ENCODE peak calls at places on chromosomes 6 and 20, in six cellular contexts. C is tibial artery, O is upper lobe of right lung, T is mesendoderm, W is A549, H is right cardiac atrium. S is an unnamed sample.

GRCh38 chr20:1327827-1328679 is 886 bp downstream of the SDCBP2 start:
- DNase-seq in T (no peak), W (no peak), C (peak; percentile 39), H (peak; percentile 35), O (no peak), S (no peak)

GRCh38 chr6:42777126-42777822 is 4.6 kb upstream of the BICRAL start:
- DNase-seq in H (no peak), W (no peak), C (no peak), T (no peak), O (no peak), S (no peak)

GRCh38 chr6:161128680-161129196 is 137.2 kb downstream of the MAP3K4 start:
- DNase-seq in W (peak; percentile 45), H (no peak), T (no peak), O (no peak), C (no peak), S (no peak)

GRCh38 chr6:119129148-119129967 is 50.9 kb upstream of the FAM184A start:
- DNase-seq in C (no peak), H (no peak), T (peak; percentile 84), O (no peak), W (peak; percentile 60), S (no peak)

GRCh38 chr20:29689411-29690225 is 1567.8 kb upstream of the DEFB115 start:
- DNase-seq in O (no peak), T (no peak), W (no peak), H (peak; percentile 71), C (no peak), S (no peak)

GRCh38 chr6:163922562-163922961 is 508.0 kb downstream of the QKI start:
- DNase-seq in C (no peak), T (no peak), W (no peak), H (no peak), O (no peak), S (no peak)

GRCh38 chr6:136403166-136403980 is 113.7 kb upstream of the BCLAF1 start:
- DNase-seq in W (peak; percentile 99), C (no peak), O (no peak), T (no peak), H (no peak), S (no peak)

GRCh38 chr6:158910484-158911075 is 89.4 kb downstream of the RSPH3 start:
- DNase-seq in O (no peak), H (no peak), C (no peak), T (peak; percentile 85), W (no peak), S (no peak)

GRCh38 chr6:3058957-3059356 is 9.3 kb upstream of the RIPK1 start:
- DNase-seq in H (no peak), O (no peak), W (no peak), C (no peak), T (no peak), S (no peak)

GRCh38 chr6:73451166-73452106 is 661 bp downstream of the CGAS start:
- DNase-seq in W (peak; percentile 58), T (peak; percentile 48), C (peak; percentile 69), O (peak; percentile 75), H (peak; percentile 81), S (peak; percentile 55)

GRCh38 chr20:61169870-61170269 is 82.2 kb upstream of the CDH4 start:
- DNase-seq in T (no peak), W (no peak), H (no peak), O (no peak), C (no peak), S (no peak)

GRCh38 chr20:45343867-45344721 is 4.1 kb downstream of the SDC4 start:
- DNase-seq in T (peak; percentile 87), C (peak; percentile 91), O (no peak), H (peak; percentile 70), W (peak; percentile 69), S (no peak)

GRCh38 chr6:7042654-7043545 is 64.9 kb upstream of the RREB1 start:
- DNase-seq in O (no peak), W (no peak), C (no peak), H (no peak), T (peak; percentile 65), S (no peak)

GRCh38 chr6:23091795-23092194 is 522.4 kb downstream of the HDGFL1 start:
- DNase-seq in O (no peak), W (no peak), T (no peak), C (no peak), H (no peak), S (no peak)

GRCh38 chr6:110415297-110415916 is at the start of gene DDO:
- DNase-seq in T (no peak), W (no peak), C (peak; percentile 93), O (peak; percentile 75), H (peak; percentile 89), S (peak; percentile 43)

GRCh38 chr20:35006531-35006971 is 50.9 kb downstream of the MYH7B start:
- DNase-seq in T (no peak), W (no peak), C (peak; percentile 34), H (no peak), O (no peak), S (peak; percentile 5)

GRCh38 chr20:5835234-5835845 is 85.1 kb downstream of the SHLD1 start:
- DNase-seq in C (no peak), H (peak; percentile 51), O (no peak), W (peak; percentile 54), T (no peak), S (peak; percentile 35)

DNA sequence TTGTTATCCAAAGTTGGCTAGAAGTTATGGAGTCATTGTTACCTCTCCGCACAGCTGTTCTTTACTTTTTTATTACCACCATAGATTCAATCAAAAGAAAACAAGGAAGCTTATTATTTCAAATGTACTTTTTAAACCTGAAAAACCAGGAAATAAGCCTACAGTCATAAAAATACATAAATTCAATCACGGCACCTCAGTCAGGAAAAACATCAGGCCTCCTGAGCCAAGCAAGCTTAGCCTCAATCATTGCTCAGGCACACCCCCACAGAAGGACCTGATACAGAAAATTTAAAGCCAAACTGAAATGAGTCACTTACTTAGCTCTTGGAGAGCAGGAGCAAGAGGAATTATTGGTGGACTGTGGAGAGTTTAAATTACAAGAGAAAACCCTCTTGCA is 44.3 kb downstream of the MARCKS start:
- DNase-seq in W (no peak), H (no peak), C (no peak), O (no peak), T (no peak), S (no peak)
- H3K4me3 ChIP-seq in W (no peak overlapping the region), H (no peak overlapping the region), C (no peak overlapping the region), O (no peak overlapping the region), T (no peak overlapping the region), S (no peak overlapping the region)

DNA sequence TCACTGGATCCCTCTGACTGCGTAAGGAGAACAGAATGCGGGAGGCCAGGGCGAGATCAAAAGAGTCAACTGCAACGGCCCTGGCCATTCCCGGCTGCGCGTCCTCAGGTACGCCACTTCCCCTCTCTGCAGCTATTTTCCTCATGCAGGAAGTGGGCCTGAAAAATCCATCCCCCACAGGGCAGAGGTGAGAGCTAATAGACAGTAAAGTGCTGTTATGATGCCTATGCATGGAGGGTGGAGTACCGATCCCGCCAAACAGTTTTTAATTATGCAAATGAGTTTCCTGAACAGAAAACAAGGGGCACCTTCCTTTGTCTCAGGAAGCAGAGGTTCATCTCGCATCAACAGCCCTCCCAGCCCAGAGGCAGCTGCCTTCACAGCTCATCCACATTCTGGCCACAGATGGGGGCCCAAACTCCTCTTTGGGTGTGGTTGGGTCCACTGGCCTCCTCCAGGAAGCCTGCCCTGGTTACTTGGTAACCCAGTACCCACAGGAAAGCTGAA is 9.3 kb downstream of the PREX1 start:
- DNase-seq in H (no peak), W (no peak), O (no peak), T (no peak), C (no peak), S (no peak)
- H3K4me1 ChIP-seq in H (no peaks in the 10 kb centered on the region), W (no peaks in the 10 kb centered on the region), O (peaks cover 55% of the 10 kb centered on the region), T (peaks cover 1% of the 10 kb centered on the region), C (peaks cover 21% of the 10 kb centered on the region), S (peaks cover 3% of the 10 kb centered on the region)

GRCh38 chr6:112117554-112117953 is 30.2 kb downstream of the FAM229B start:
- DNase-seq in T (no peak), H (no peak), C (no peak), W (peak; percentile 5), O (no peak), S (no peak)

GRCh38 chr6:112113918-112114317 is 26.5 kb downstream of the FAM229B start:
- DNase-seq in H (no peak), T (no peak), W (no peak), C (no peak), O (no peak), S (no peak)

GRCh38 chr6:112118034-112118433 is 30.6 kb downstream of the FAM229B start:
- DNase-seq in O (no peak), W (no peak), H (no peak), T (no peak), C (no peak), S (no peak)

GRCh38 chr6:112114577-112115223 is 27.3 kb downstream of the FAM229B start:
- DNase-seq in W (no peak), O (no peak), T (no peak), C (no peak), H (no peak), S (no peak)

GRCh38 chr6:112116215-112116614 is 28.8 kb downstream of the FAM229B start:
- DNase-seq in W (no peak), T (peak; percentile 24), O (no peak), H (no peak), C (no peak), S (no peak)
- H3K4me3 ChIP-seq in W (no peak overlapping the region), T (no peak overlapping the region), O (no peak overlapping the region), H (no peak overlapping the region), C (no peak overlapping the region), S (no peak overlapping the region)

GRCh38 chr6:17355404-17355774 is 38.0 kb upstream of the CAP2 start:
- DNase-seq in H (no peak), C (no peak), W (no peak), O (no peak), T (no peak), S (no peak)
- H3K4me1 ChIP-seq in H (no peaks in the 10 kb centered on the region), C (peaks cover 10% of the 10 kb centered on the region), W (peaks cover 54% of the 10 kb centered on the region), O (no peaks in the 10 kb centered on the region), T (no peaks in the 10 kb centered on the region), S (no peaks in the 10 kb centered on the region)

GRCh38 chr6:166308769-166309589 is 787 bp upstream of the PRR18 start:
- DNase-seq in C (no peak), W (no peak), T (peak; percentile 32), H (no peak), O (no peak), S (no peak)

GRCh38 chr6:166305562-166306117 is 2.6 kb downstream of the PRR18 start:
- DNase-seq in T (no peak), H (no peak), W (no peak), C (no peak), O (no peak), S (no peak)

GRCh38 chr6:166307981-166308768 is at the start of gene PRR18:
- DNase-seq in H (peak; percentile 59), W (no peak), T (peak; percentile 40), O (no peak), C (no peak), S (no peak)

GRCh38 chr6:166306378-166307081 is 1.7 kb downstream of the PRR18 start:
- DNase-seq in T (no peak), O (no peak), H (no peak), C (no peak), W (no peak), S (no peak)

GRCh38 chr6:166307082-166307980 is 861 bp downstream of the PRR18 start:
- DNase-seq in T (peak; percentile 64), W (no peak), C (no peak), H (no peak), O (no peak), S (no peak)
- H3K4me3 ChIP-seq in T (no peak overlapping the region), W (peak overlapping the region; percentile 54), C (peak overlapping the region; percentile 53), H (peak overlapping the region; percentile 63), O (peak overlapping the region; percentile 46), S (peak overlapping the region; percentile 21)

S was measured in ovary.